ENCODE peak calls at places on chromosome 5, in eight cellular contexts. One of them, this sample, is unnamed.

GRCh38 chr5:142748132-142748531 is 22.0 kb upstream of the ARHGAP26 start:
- DNase-seq in left colon: no peak
- DNase-seq in T-cell: no peak
- DNase-seq in MCF 10A: no peak
- DNase-seq in ureter: no peak
- DNase-seq in neural crest cell: no peak
- DNase-seq in stimulated activated CD8-positive, alpha-beta memory T cell treated with anti-CD3 and anti-CD28 coated beads, Interleukin-15, amount 100 ng/mL, for 24 hours: no peak
- DNase-seq in anterior cingulate cortex: no peak
- DNase-seq in this sample: no peak

GRCh38 chr5:172542651-172543131 is 88.4 kb upstream of the SH3PXD2B start:
- DNase-seq in MCF 10A: no peak
- DNase-seq in T-cell: no peak
- DNase-seq in stimulated activated CD8-positive, alpha-beta memory T cell treated with anti-CD3 and anti-CD28 coated beads, Interleukin-15, amount 100 ng/mL, for 24 hours: no peak
- DNase-seq in left colon: no peak
- DNase-seq in ureter: peak
- DNase-seq in neural crest cell: no peak
- DNase-seq in anterior cingulate cortex: no peak
- DNase-seq in this sample: no peak

GRCh38 chr5:142426129-142426641 is 101.4 kb upstream of the SPRY4 start:
- DNase-seq in left colon: peak
- DNase-seq in MCF 10A: no peak
- DNase-seq in neural crest cell: no peak
- DNase-seq in stimulated activated CD8-positive, alpha-beta memory T cell treated with anti-CD3 and anti-CD28 coated beads, Interleukin-15, amount 100 ng/mL, for 24 hours: no peak
- DNase-seq in anterior cingulate cortex: no peak
- DNase-seq in ureter: no peak
- DNase-seq in T-cell: peak
- DNase-seq in this sample: no peak

GRCh38 chr5:140800816-140801493 is at the start of gene PCDHA3:
- DNase-seq in left colon: no peak
- DNase-seq in stimulated activated CD8-positive, alpha-beta memory T cell treated with anti-CD3 and anti-CD28 coated beads, Interleukin-15, amount 100 ng/mL, for 24 hours: no peak
- DNase-seq in MCF 10A: no peak
- DNase-seq in ureter: no peak
- DNase-seq in anterior cingulate cortex: no peak
- DNase-seq in neural crest cell: no peak
- DNase-seq in T-cell: no peak
- DNase-seq in this sample: no peak

GRCh38 chr5:32020271-32020670 is 153.8 kb downstream of the GOLPH3 start:
- DNase-seq in T-cell: no peak
- DNase-seq in MCF 10A: no peak
- DNase-seq in neural crest cell: no peak
- DNase-seq in stimulated activated CD8-positive, alpha-beta memory T cell treated with anti-CD3 and anti-CD28 coated beads, Interleukin-15, amount 100 ng/mL, for 24 hours: no peak
- DNase-seq in ureter: no peak
- DNase-seq in anterior cingulate cortex: no peak
- DNase-seq in left colon: no peak
- DNase-seq in this sample: no peak

GRCh38 chr5:74205745-74206570 is 434.6 kb downstream of the ENC1 start:
- DNase-seq in neural crest cell: no peak
- DNase-seq in T-cell: no peak
- DNase-seq in anterior cingulate cortex: no peak
- DNase-seq in ureter: no peak
- DNase-seq in stimulated activated CD8-positive, alpha-beta memory T cell treated with anti-CD3 and anti-CD28 coated beads, Interleukin-15, amount 100 ng/mL, for 24 hours: no peak
- DNase-seq in MCF 10A: peak
- DNase-seq in left colon: no peak
- DNase-seq in this sample: no peak

GRCh38 chr5:170292509-170292908 is 5.1 kb downstream of the LCP2 start:
- DNase-seq in left colon: no peak
- DNase-seq in anterior cingulate cortex: no peak
- DNase-seq in stimulated activated CD8-positive, alpha-beta memory T cell treated with anti-CD3 and anti-CD28 coated beads, Interleukin-15, amount 100 ng/mL, for 24 hours: no peak
- DNase-seq in neural crest cell: no peak
- DNase-seq in ureter: no peak
- DNase-seq in T-cell: no peak
- DNase-seq in MCF 10A: no peak
- DNase-seq in this sample: no peak

GRCh38 chr5:145941096-145941676 is 4.8 kb downstream of the SH3RF2 start:
- DNase-seq in T-cell: no peak
- DNase-seq in anterior cingulate cortex: no peak
- DNase-seq in MCF 10A: peak
- DNase-seq in left colon: no peak
- DNase-seq in stimulated activated CD8-positive, alpha-beta memory T cell treated with anti-CD3 and anti-CD28 coated beads, Interleukin-15, amount 100 ng/mL, for 24 hours: no peak
- DNase-seq in ureter: no peak
- DNase-seq in neural crest cell: no peak
- DNase-seq in this sample: no peak

GRCh38 chr5:7876867-7877266 is 7.9 kb downstream of the MTRR start:
- DNase-seq in anterior cingulate cortex: no peak
- DNase-seq in T-cell: no peak
- DNase-seq in MCF 10A: peak
- DNase-seq in ureter: no peak
- DNase-seq in stimulated activated CD8-positive, alpha-beta memory T cell treated with anti-CD3 and anti-CD28 coated beads, Interleukin-15, amount 100 ng/mL, for 24 hours: no peak
- DNase-seq in left colon: no peak
- DNase-seq in neural crest cell: no peak
- DNase-seq in this sample: no peak

GRCh38 chr5:114223866-114224265 is 138.0 kb upstream of the KCNN2 start:
- DNase-seq in neural crest cell: no peak
- DNase-seq in ureter: no peak
- DNase-seq in left colon: no peak
- DNase-seq in T-cell: no peak
- DNase-seq in anterior cingulate cortex: no peak
- DNase-seq in MCF 10A: peak
- DNase-seq in stimulated activated CD8-positive, alpha-beta memory T cell treated with anti-CD3 and anti-CD28 coated beads, Interleukin-15, amount 100 ng/mL, for 24 hours: no peak
- DNase-seq in this sample: no peak

GRCh38 chr5:763397-763796 is 21.1 kb downstream of the ZDHHC11B start:
- DNase-seq in neural crest cell: no peak
- DNase-seq in anterior cingulate cortex: no peak
- DNase-seq in stimulated activated CD8-positive, alpha-beta memory T cell treated with anti-CD3 and anti-CD28 coated beads, Interleukin-15, amount 100 ng/mL, for 24 hours: no peak
- DNase-seq in T-cell: no peak
- DNase-seq in ureter: peak
- DNase-seq in left colon: no peak
- DNase-seq in MCF 10A: no peak
- DNase-seq in this sample: no peak

GRCh38 chr5:73673161-73673591 is 47.2 kb downstream of the ARHGEF28 start:
- DNase-seq in neural crest cell: no peak
- DNase-seq in T-cell: no peak
- DNase-seq in anterior cingulate cortex: no peak
- DNase-seq in left colon: no peak
- DNase-seq in MCF 10A: peak
- DNase-seq in stimulated activated CD8-positive, alpha-beta memory T cell treated with anti-CD3 and anti-CD28 coated beads, Interleukin-15, amount 100 ng/mL, for 24 hours: no peak
- DNase-seq in ureter: no peak
- DNase-seq in this sample: no peak

GRCh38 chr5:108748010-108748353 is 285 bp downstream of the FER start:
- DNase-seq in stimulated activated CD8-positive, alpha-beta memory T cell treated with anti-CD3 and anti-CD28 coated beads, Interleukin-15, amount 100 ng/mL, for 24 hours: no peak
- DNase-seq in anterior cingulate cortex: no peak
- DNase-seq in T-cell: no peak
- DNase-seq in ureter: no peak
- DNase-seq in left colon: no peak
- DNase-seq in neural crest cell: no peak
- DNase-seq in MCF 10A: no peak
- DNase-seq in this sample: no peak

GRCh38 chr5:53425598-53426516 is 54.6 kb upstream of the FST start:
- DNase-seq in ureter: no peak
- DNase-seq in neural crest cell: peak
- DNase-seq in MCF 10A: peak
- DNase-seq in stimulated activated CD8-positive, alpha-beta memory T cell treated with anti-CD3 and anti-CD28 coated beads, Interleukin-15, amount 100 ng/mL, for 24 hours: no peak
- DNase-seq in left colon: peak
- DNase-seq in T-cell: no peak
- DNase-seq in anterior cingulate cortex: no peak
- DNase-seq in this sample: peak

GRCh38 chr5:15533124-15533893 is 33.3 kb downstream of the FBXL7 start:
- DNase-seq in left colon: no peak
- DNase-seq in stimulated activated CD8-positive, alpha-beta memory T cell treated with anti-CD3 and anti-CD28 coated beads, Interleukin-15, amount 100 ng/mL, for 24 hours: no peak
- DNase-seq in MCF 10A: no peak
- DNase-seq in T-cell: no peak
- DNase-seq in anterior cingulate cortex: no peak
- DNase-seq in ureter: no peak
- DNase-seq in neural crest cell: no peak
- DNase-seq in this sample: no peak

GRCh38 chr5:94471496-94471895 is 146.9 kb downstream of the KIAA0825 start:
- DNase-seq in T-cell: no peak
- DNase-seq in stimulated activated CD8-positive, alpha-beta memory T cell treated with anti-CD3 and anti-CD28 coated beads, Interleukin-15, amount 100 ng/mL, for 24 hours: no peak
- DNase-seq in ureter: no peak
- DNase-seq in MCF 10A: no peak
- DNase-seq in anterior cingulate cortex: no peak
- DNase-seq in left colon: no peak
- DNase-seq in neural crest cell: no peak
- DNase-seq in this sample: no peak

GRCh38 chr5:139276426-139276825 is 17.1 kb upstream of the MATR3 start:
- DNase-seq in neural crest cell: no peak
- DNase-seq in anterior cingulate cortex: no peak
- DNase-seq in stimulated activated CD8-positive, alpha-beta memory T cell treated with anti-CD3 and anti-CD28 coated beads, Interleukin-15, amount 100 ng/mL, for 24 hours: no peak
- DNase-seq in left colon: no peak
- DNase-seq in ureter: no peak
- DNase-seq in MCF 10A: no peak
- DNase-seq in T-cell: no peak
- DNase-seq in this sample: no peak

GRCh38 chr5:149860801-149861322 is 83.7 kb downstream of the PDE6A start:
- DNase-seq in anterior cingulate cortex: no peak
- DNase-seq in left colon: no peak
- DNase-seq in MCF 10A: peak
- DNase-seq in stimulated activated CD8-positive, alpha-beta memory T cell treated with anti-CD3 and anti-CD28 coated beads, Interleukin-15, amount 100 ng/mL, for 24 hours: no peak
- DNase-seq in neural crest cell: no peak
- DNase-seq in ureter: no peak
- DNase-seq in T-cell: no peak
- DNase-seq in this sample: no peak

GRCh38 chr5:173483160-173483559 is 133.3 kb downstream of the BOD1 start:
- DNase-seq in left colon: no peak
- DNase-seq in stimulated activated CD8-positive, alpha-beta memory T cell treated with anti-CD3 and anti-CD28 coated beads, Interleukin-15, amount 100 ng/mL, for 24 hours: no peak
- DNase-seq in T-cell: no peak
- DNase-seq in neural crest cell: no peak
- DNase-seq in ureter: no peak
- DNase-seq in MCF 10A: no peak
- DNase-seq in anterior cingulate cortex: no peak
- DNase-seq in this sample: no peak

GRCh38 chr5:178078197-178078995 is 34.9 kb upstream of the N4BP3 start:
- DNase-seq in anterior cingulate cortex: no peak
- DNase-seq in ureter: no peak
- DNase-seq in stimulated activated CD8-positive, alpha-beta memory T cell treated with anti-CD3 and anti-CD28 coated beads, Interleukin-15, amount 100 ng/mL, for 24 hours: no peak
- DNase-seq in MCF 10A: peak
- DNase-seq in left colon: no peak
- DNase-seq in T-cell: no peak
- DNase-seq in neural crest cell: no peak
- DNase-seq in this sample: no peak

GRCh38 chr5:57834829-57835554 is 352.4 kb upstream of the ACTBL2 start:
- DNase-seq in ureter: no peak
- DNase-seq in stimulated activated CD8-positive, alpha-beta memory T cell treated with anti-CD3 and anti-CD28 coated beads, Interleukin-15, amount 100 ng/mL, for 24 hours: no peak
- DNase-seq in anterior cingulate cortex: no peak
- DNase-seq in left colon: no peak
- DNase-seq in MCF 10A: peak
- DNase-seq in T-cell: no peak
- DNase-seq in neural crest cell: no peak
- DNase-seq in this sample: peak

GRCh38 chr5:131377785-131378325 is 114.0 kb downstream of the CDC42SE2 start:
- DNase-seq in MCF 10A: no peak
- DNase-seq in anterior cingulate cortex: no peak
- DNase-seq in left colon: no peak
- DNase-seq in stimulated activated CD8-positive, alpha-beta memory T cell treated with anti-CD3 and anti-CD28 coated beads, Interleukin-15, amount 100 ng/mL, for 24 hours: no peak
- DNase-seq in ureter: no peak
- DNase-seq in T-cell: no peak
- DNase-seq in neural crest cell: no peak
- DNase-seq in this sample: no peak

GRCh38 chr5:179763215-179763945 is 30.4 kb upstream of the LTC4S start:
- DNase-seq in MCF 10A: peak
- DNase-seq in T-cell: peak
- DNase-seq in neural crest cell: peak
- DNase-seq in left colon: peak
- DNase-seq in stimulated activated CD8-positive, alpha-beta memory T cell treated with anti-CD3 and anti-CD28 coated beads, Interleukin-15, amount 100 ng/mL, for 24 hours: no peak
- DNase-seq in anterior cingulate cortex: peak
- DNase-seq in ureter: peak
- DNase-seq in this sample: no peak

GRCh38 chr5:51389326-51389581 is 6.0 kb downstream of the ISL1 start:
- DNase-seq in neural crest cell: no peak
- DNase-seq in MCF 10A: no peak
- DNase-seq in left colon: no peak
- DNase-seq in T-cell: no peak
- DNase-seq in ureter: no peak
- DNase-seq in anterior cingulate cortex: no peak
- DNase-seq in stimulated activated CD8-positive, alpha-beta memory T cell treated with anti-CD3 and anti-CD28 coated beads, Interleukin-15, amount 100 ng/mL, for 24 hours: no peak
- DNase-seq in this sample: no peak

GRCh38 chr5:150490754-150491153 is 17.2 kb upstream of the NDST1 start:
- DNase-seq in anterior cingulate cortex: no peak
- DNase-seq in MCF 10A: no peak
- DNase-seq in left colon: no peak
- DNase-seq in ureter: no peak
- DNase-seq in stimulated activated CD8-positive, alpha-beta memory T cell treated with anti-CD3 and anti-CD28 coated beads, Interleukin-15, amount 100 ng/mL, for 24 hours: no peak
- DNase-seq in neural crest cell: no peak
- DNase-seq in T-cell: no peak
- DNase-seq in this sample: no peak

GRCh38 chr5:59180515-59180914 is 597.6 kb downstream of the RAB3C start:
- DNase-seq in MCF 10A: no peak
- DNase-seq in anterior cingulate cortex: no peak
- DNase-seq in ureter: no peak
- DNase-seq in neural crest cell: no peak
- DNase-seq in stimulated activated CD8-positive, alpha-beta memory T cell treated with anti-CD3 and anti-CD28 coated beads, Interleukin-15, amount 100 ng/mL, for 24 hours: no peak
- DNase-seq in T-cell: no peak
- DNase-seq in left colon: no peak
- DNase-seq in this sample: no peak

GRCh38 chr5:99795026-99795425 is 740.1 kb upstream of the FAM174A start:
- DNase-seq in MCF 10A: no peak
- DNase-seq in stimulated activated CD8-positive, alpha-beta memory T cell treated with anti-CD3 and anti-CD28 coated beads, Interleukin-15, amount 100 ng/mL, for 24 hours: no peak
- DNase-seq in T-cell: no peak
- DNase-seq in ureter: no peak
- DNase-seq in left colon: no peak
- DNase-seq in neural crest cell: no peak
- DNase-seq in anterior cingulate cortex: no peak
- DNase-seq in this sample: no peak

GRCh38 chr5:60972225-60972624 is 27.2 kb downstream of the NDUFAF2 start:
- DNase-seq in T-cell: no peak
- DNase-seq in MCF 10A: no peak
- DNase-seq in stimulated activated CD8-positive, alpha-beta memory T cell treated with anti-CD3 and anti-CD28 coated beads, Interleukin-15, amount 100 ng/mL, for 24 hours: no peak
- DNase-seq in anterior cingulate cortex: no peak
- DNase-seq in left colon: no peak
- DNase-seq in ureter: no peak
- DNase-seq in neural crest cell: no peak
- DNase-seq in this sample: no peak

GRCh38 chr5:14208071-14209021 is 65.2 kb downstream of the TRIO start:
- DNase-seq in ureter: no peak
- DNase-seq in anterior cingulate cortex: no peak
- DNase-seq in T-cell: no peak
- DNase-seq in MCF 10A: peak
- DNase-seq in left colon: peak
- DNase-seq in neural crest cell: no peak
- DNase-seq in stimulated activated CD8-positive, alpha-beta memory T cell treated with anti-CD3 and anti-CD28 coated beads, Interleukin-15, amount 100 ng/mL, for 24 hours: no peak
- DNase-seq in this sample: no peak

GRCh38 chr5:64665243-64665642 is 25.1 kb upstream of the SHISAL2B start:
- DNase-seq in MCF 10A: no peak
- DNase-seq in left colon: no peak
- DNase-seq in anterior cingulate cortex: no peak
- DNase-seq in neural crest cell: no peak
- DNase-seq in ureter: no peak
- DNase-seq in T-cell: no peak
- DNase-seq in stimulated activated CD8-positive, alpha-beta memory T cell treated with anti-CD3 and anti-CD28 coated beads, Interleukin-15, amount 100 ng/mL, for 24 hours: no peak
- DNase-seq in this sample: no peak

GRCh38 chr5:180161420-180162303 is 47.3 kb downstream of the RASGEF1C start:
- DNase-seq in MCF 10A: no peak
- DNase-seq in ureter: no peak
- DNase-seq in stimulated activated CD8-positive, alpha-beta memory T cell treated with anti-CD3 and anti-CD28 coated beads, Interleukin-15, amount 100 ng/mL, for 24 hours: no peak
- DNase-seq in left colon: no peak
- DNase-seq in anterior cingulate cortex: peak
- DNase-seq in T-cell: no peak
- DNase-seq in neural crest cell: no peak
- DNase-seq in this sample: no peak

GRCh38 chr5:73448072-73448432 is 525 bp downstream of the FOXD1 start:
- DNase-seq in MCF 10A: peak
- DNase-seq in stimulated activated CD8-positive, alpha-beta memory T cell treated with anti-CD3 and anti-CD28 coated beads, Interleukin-15, amount 100 ng/mL, for 24 hours: no peak
- DNase-seq in neural crest cell: peak
- DNase-seq in anterior cingulate cortex: no peak
- DNase-seq in left colon: peak
- DNase-seq in T-cell: no peak
- DNase-seq in ureter: no peak
- DNase-seq in this sample: no peak

GRCh38 chr5:56200856-56201638 is 32.1 kb downstream of the ANKRD55 start:
- DNase-seq in anterior cingulate cortex: peak
- DNase-seq in ureter: peak
- DNase-seq in left colon: peak
- DNase-seq in stimulated activated CD8-positive, alpha-beta memory T cell treated with anti-CD3 and anti-CD28 coated beads, Interleukin-15, amount 100 ng/mL, for 24 hours: no peak
- DNase-seq in neural crest cell: peak
- DNase-seq in T-cell: peak
- DNase-seq in MCF 10A: peak
- DNase-seq in this sample: peak